ENCODE peak calls at places on chromosome 12, in five cellular contexts. One of them, this sample, is unnamed.

GRCh38 chr12:101055940-101056339 is 154.1 kb downstream of the SLC5A8 start:
- DNase-seq in endothelial cell: no peak
- DNase-seq in A549: no peak
- DNase-seq in fibroblast of villous mesenchyme: no peak
- DNase-seq in cardiac fibroblast: no peak
- DNase-seq in this sample: no peak

GRCh38 chr12:80553316-80553715 is 109.3 kb downstream of the PTPRQ start:
- DNase-seq in endothelial cell: no peak
- DNase-seq in A549: peak
- DNase-seq in fibroblast of villous mesenchyme: peak
- DNase-seq in cardiac fibroblast: peak
- DNase-seq in this sample: no peak

GRCh38 chr12:54984602-54985376 is at the start of gene TESPA1:
- DNase-seq in endothelial cell: no peak
- DNase-seq in A549: no peak
- DNase-seq in fibroblast of villous mesenchyme: no peak
- DNase-seq in cardiac fibroblast: peak
- DNase-seq in this sample: no peak

GRCh38 chr12:49882248-49882850 is 21.4 kb downstream of the FAIM2 start:
- DNase-seq in endothelial cell: no peak
- DNase-seq in A549: no peak
- DNase-seq in fibroblast of villous mesenchyme: no peak
- DNase-seq in cardiac fibroblast: no peak
- DNase-seq in this sample: no peak

GRCh38 chr12:82964446-82964845 is 277.7 kb downstream of the TMTC2 start:
- DNase-seq in endothelial cell: no peak
- DNase-seq in A549: no peak
- DNase-seq in fibroblast of villous mesenchyme: no peak
- DNase-seq in cardiac fibroblast: no peak
- DNase-seq in this sample: no peak

GRCh38 chr12:89327477-89328094 is 24.7 kb downstream of the DUSP6 start:
- DNase-seq in endothelial cell: no peak
- DNase-seq in A549: no peak
- DNase-seq in fibroblast of villous mesenchyme: no peak
- DNase-seq in cardiac fibroblast: no peak
- DNase-seq in this sample: no peak

GRCh38 chr12:52779914-52780313 is 2.8 kb upstream of the KRT76 start:
- DNase-seq in endothelial cell: no peak
- DNase-seq in A549: no peak
- DNase-seq in fibroblast of villous mesenchyme: no peak
- DNase-seq in cardiac fibroblast: no peak
- DNase-seq in this sample: no peak

GRCh38 chr12:41972196-41972994 is 172.3 kb downstream of the GXYLT1 start:
- DNase-seq in endothelial cell: no peak
- DNase-seq in A549: no peak
- DNase-seq in fibroblast of villous mesenchyme: peak
- DNase-seq in cardiac fibroblast: no peak
- DNase-seq in this sample: no peak

GRCh38 chr12:94089891-94090290 is 58.5 kb upstream of the PLXNC1 start:
- DNase-seq in endothelial cell: no peak
- DNase-seq in A549: no peak
- DNase-seq in fibroblast of villous mesenchyme: peak
- DNase-seq in cardiac fibroblast: peak
- DNase-seq in this sample: no peak

GRCh38 chr12:6226002-6226700 is 26.0 kb downstream of the CD9 start:
- DNase-seq in endothelial cell: no peak
- DNase-seq in A549: no peak
- DNase-seq in fibroblast of villous mesenchyme: peak
- DNase-seq in cardiac fibroblast: peak
- DNase-seq in this sample: no peak

GRCh38 chr12:50066402-50066801 is 9.0 kb downstream of the ASIC1 start:
- DNase-seq in endothelial cell: no peak
- DNase-seq in A549: no peak
- DNase-seq in fibroblast of villous mesenchyme: peak
- DNase-seq in cardiac fibroblast: peak
- DNase-seq in this sample: no peak

GRCh38 chr12:121214855-121215745 is 5.2 kb downstream of the P2RX4 start:
- DNase-seq in endothelial cell: no peak
- DNase-seq in A549: peak
- DNase-seq in fibroblast of villous mesenchyme: peak
- DNase-seq in cardiac fibroblast: peak
- DNase-seq in this sample: no peak

GRCh38 chr12:89103831-89104230 is 248.5 kb downstream of the DUSP6 start:
- DNase-seq in endothelial cell: no peak
- DNase-seq in A549: no peak
- DNase-seq in fibroblast of villous mesenchyme: no peak
- DNase-seq in cardiac fibroblast: no peak
- DNase-seq in this sample: no peak

GRCh38 chr12:116138781-116139180 is 138.7 kb downstream of the MED13L start:
- DNase-seq in endothelial cell: no peak
- DNase-seq in A549: no peak
- DNase-seq in fibroblast of villous mesenchyme: no peak
- DNase-seq in cardiac fibroblast: no peak
- DNase-seq in this sample: no peak

GRCh38 chr12:93684716-93685115 is 7.5 kb downstream of the CRADD start:
- DNase-seq in endothelial cell: no peak
- DNase-seq in A549: no peak
- DNase-seq in fibroblast of villous mesenchyme: no peak
- DNase-seq in cardiac fibroblast: peak
- DNase-seq in this sample: no peak

GRCh38 chr12:28294300-28294699 is 104.0 kb downstream of the CCDC91 start:
- DNase-seq in endothelial cell: no peak
- DNase-seq in A549: no peak
- DNase-seq in fibroblast of villous mesenchyme: no peak
- DNase-seq in cardiac fibroblast: no peak
- DNase-seq in this sample: no peak

GRCh38 chr12:38350342-38351181 is 34.0 kb downstream of the ALG10B start:
- DNase-seq in endothelial cell: no peak
- DNase-seq in A549: no peak
- DNase-seq in fibroblast of villous mesenchyme: no peak
- DNase-seq in cardiac fibroblast: no peak
- DNase-seq in this sample: no peak

GRCh38 chr12:132329036-132329738 is at the start of gene GALNT9:
- DNase-seq in endothelial cell: peak
- DNase-seq in A549: no peak
- DNase-seq in fibroblast of villous mesenchyme: no peak
- DNase-seq in cardiac fibroblast: no peak
- DNase-seq in this sample: peak

GRCh38 chr12:55742719-55743130 is at the start of gene GDF11:
- DNase-seq in endothelial cell: no peak
- DNase-seq in A549: peak
- DNase-seq in fibroblast of villous mesenchyme: peak
- DNase-seq in cardiac fibroblast: peak
- DNase-seq in this sample: peak

GRCh38 chr12:121949643-121950397 is 31.4 kb downstream of the CFAP251 start:
- DNase-seq in endothelial cell: no peak
- DNase-seq in A549: no peak
- DNase-seq in fibroblast of villous mesenchyme: peak
- DNase-seq in cardiac fibroblast: peak
- DNase-seq in this sample: no peak

GRCh38 chr12:78241472-78241871 is 410.8 kb downstream of the NAV3 start:
- DNase-seq in endothelial cell: no peak
- DNase-seq in A549: no peak
- DNase-seq in fibroblast of villous mesenchyme: no peak
- DNase-seq in cardiac fibroblast: no peak
- DNase-seq in this sample: no peak

DNA sequence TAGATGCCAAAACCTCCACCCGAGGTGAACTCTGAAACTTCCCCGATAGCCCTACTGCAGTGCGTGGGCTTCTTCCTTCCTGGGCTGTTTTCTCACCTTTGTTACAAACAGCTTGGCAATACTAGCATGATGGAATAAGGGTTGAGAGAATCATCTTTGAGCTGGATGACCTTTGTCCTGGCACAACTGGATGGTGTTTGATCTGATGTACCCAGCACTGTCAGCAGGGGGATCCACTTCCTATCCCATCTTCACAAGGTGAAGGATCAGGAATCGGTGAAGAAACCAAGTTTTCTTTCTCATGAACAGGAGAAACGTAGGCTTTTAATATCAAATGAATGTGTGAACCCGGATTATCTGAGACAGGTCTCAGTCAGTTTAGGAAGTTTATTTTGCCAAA is 19.5 kb upstream of the LRRC10 start:
- DNase-seq in endothelial cell: no peak
- DNase-seq in A549: peak
- DNase-seq in fibroblast of villous mesenchyme: no peak
- DNase-seq in cardiac fibroblast: peak
- DNase-seq in this sample: no peak
- TF ChIP-seq CTCF in endothelial cell: peak
- TF ChIP-seq CTCF in A549: peak
- TF ChIP-seq CTCF in fibroblast of villous mesenchyme: peak
- TF ChIP-seq CTCF in cardiac fibroblast: peak
- TF ChIP-seq CTCF in this sample: no peak

DNA sequence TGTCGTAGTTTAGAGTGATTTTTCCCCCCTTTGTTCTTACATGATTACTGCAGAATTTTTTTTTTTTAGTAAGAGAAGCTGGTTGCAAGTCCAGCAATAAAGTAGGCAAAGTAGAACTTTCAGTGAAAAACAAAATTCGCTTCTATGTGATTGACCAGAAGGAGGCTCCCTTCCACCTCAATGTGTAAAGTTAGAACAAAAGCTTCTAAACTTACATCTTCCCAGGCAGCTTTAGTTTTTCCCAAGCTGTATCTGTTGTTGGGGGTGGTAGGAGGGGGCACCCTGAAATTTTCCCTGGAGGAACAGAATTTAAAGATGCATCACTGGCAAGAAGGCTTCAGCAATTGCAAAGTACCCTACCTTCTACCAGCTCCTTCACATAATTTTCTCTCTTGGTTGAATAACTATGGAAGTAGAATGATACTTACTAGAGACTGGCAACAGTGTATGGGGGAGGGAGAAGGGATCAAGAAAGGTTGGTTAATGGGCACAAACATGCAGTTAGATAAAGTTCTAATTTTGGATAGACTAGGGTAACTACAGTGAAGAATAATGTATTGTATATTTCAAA is 87.3 kb upstream of the E2F7 start:
- DNase-seq in endothelial cell: no peak
- DNase-seq in A549: no peak
- DNase-seq in fibroblast of villous mesenchyme: peak
- DNase-seq in cardiac fibroblast: peak
- DNase-seq in this sample: no peak
- TF ChIP-seq CTCF in endothelial cell: no peak
- TF ChIP-seq CTCF in A549: peak
- TF ChIP-seq CTCF in fibroblast of villous mesenchyme: peak
- TF ChIP-seq CTCF in cardiac fibroblast: peak
- TF ChIP-seq CTCF in this sample: peak

GRCh38 chr12:124369055-124369900 is 74.4 kb downstream of the RFLNA start:
- DNase-seq in endothelial cell: no peak
- DNase-seq in A549: no peak
- DNase-seq in fibroblast of villous mesenchyme: peak
- DNase-seq in cardiac fibroblast: peak
- DNase-seq in this sample: no peak
- TF ChIP-seq CTCF in endothelial cell: no peak
- TF ChIP-seq CTCF in A549: no peak
- TF ChIP-seq CTCF in fibroblast of villous mesenchyme: peak
- TF ChIP-seq CTCF in cardiac fibroblast: peak
- TF ChIP-seq CTCF in this sample: no peak

GRCh38 chr12:113005759-113006158 is 27.4 kb downstream of the OAS2 start:
- DNase-seq in endothelial cell: peak
- DNase-seq in A549: peak
- DNase-seq in fibroblast of villous mesenchyme: peak
- DNase-seq in cardiac fibroblast: peak
- DNase-seq in this sample: no peak
- TF ChIP-seq CTCF in endothelial cell: peak
- TF ChIP-seq CTCF in A549: peak
- TF ChIP-seq CTCF in fibroblast of villous mesenchyme: peak
- TF ChIP-seq CTCF in cardiac fibroblast: peak
- TF ChIP-seq CTCF in this sample: peak

GRCh38 chr12:96091833-96092232 is 56.4 kb upstream of the LTA4H start:
- DNase-seq in endothelial cell: no peak
- DNase-seq in A549: no peak
- DNase-seq in fibroblast of villous mesenchyme: no peak
- DNase-seq in cardiac fibroblast: peak
- DNase-seq in this sample: no peak
- TF ChIP-seq CTCF in endothelial cell: no peak
- TF ChIP-seq CTCF in A549: no peak
- TF ChIP-seq CTCF in fibroblast of villous mesenchyme: no peak
- TF ChIP-seq CTCF in cardiac fibroblast: no peak
- TF ChIP-seq CTCF in this sample: no peak

This sample was measured in progenitor cell of endocrine pancreas.